ENCODE peak calls at places on chromosomes 12 and 14, in seven cellular contexts. One of them, this sample, is unnamed.

GRCh38 chr12:125533434-125534029 is 468.3 kb downstream of the AACS start:
- DNase-seq in B cell: no peak
- DNase-seq in stimulated activated CD8-positive, alpha-beta memory T cell treated with anti-CD3 and anti-CD28 coated beads, Interleukin-4, amount 100 ng/mL, for 4 hours: no peak
- DNase-seq in thyroid gland: peak
- DNase-seq in glutamatergic neuron: peak
- DNase-seq in AG09319: no peak
- DNase-seq in left cardiac atrium: no peak
- DNase-seq in this sample: peak

GRCh38 chr12:102321305-102322082 is 123.9 kb upstream of the PMCH start:
- DNase-seq in AG09319: no peak
- DNase-seq in left cardiac atrium: no peak
- DNase-seq in stimulated activated CD8-positive, alpha-beta memory T cell treated with anti-CD3 and anti-CD28 coated beads, Interleukin-4, amount 100 ng/mL, for 4 hours: no peak
- DNase-seq in glutamatergic neuron: no peak
- DNase-seq in thyroid gland: no peak
- DNase-seq in B cell: no peak
- DNase-seq in this sample: no peak

GRCh38 chr12:1527789-1528188 is 66.6 kb downstream of the FBXL14 start:
- DNase-seq in AG09319: no peak
- DNase-seq in stimulated activated CD8-positive, alpha-beta memory T cell treated with anti-CD3 and anti-CD28 coated beads, Interleukin-4, amount 100 ng/mL, for 4 hours: no peak
- DNase-seq in B cell: no peak
- DNase-seq in left cardiac atrium: no peak
- DNase-seq in glutamatergic neuron: no peak
- DNase-seq in thyroid gland: no peak
- DNase-seq in this sample: no peak

GRCh38 chr12:50261654-50262053 is 21.7 kb downstream of the LIMA1 start:
- DNase-seq in left cardiac atrium: no peak
- DNase-seq in AG09319: no peak
- DNase-seq in B cell: no peak
- DNase-seq in stimulated activated CD8-positive, alpha-beta memory T cell treated with anti-CD3 and anti-CD28 coated beads, Interleukin-4, amount 100 ng/mL, for 4 hours: no peak
- DNase-seq in glutamatergic neuron: no peak
- DNase-seq in thyroid gland: no peak
- DNase-seq in this sample: no peak

GRCh38 chr14:59018978-59019377 is 169.5 kb upstream of the DAAM1 start:
- DNase-seq in glutamatergic neuron: no peak
- DNase-seq in B cell: no peak
- DNase-seq in thyroid gland: no peak
- DNase-seq in AG09319: no peak
- DNase-seq in left cardiac atrium: no peak
- DNase-seq in stimulated activated CD8-positive, alpha-beta memory T cell treated with anti-CD3 and anti-CD28 coated beads, Interleukin-4, amount 100 ng/mL, for 4 hours: no peak
- DNase-seq in this sample: peak

GRCh38 chr14:58901826-58902225 is 264.1 kb downstream of the DACT1 start:
- DNase-seq in thyroid gland: no peak
- DNase-seq in stimulated activated CD8-positive, alpha-beta memory T cell treated with anti-CD3 and anti-CD28 coated beads, Interleukin-4, amount 100 ng/mL, for 4 hours: no peak
- DNase-seq in AG09319: no peak
- DNase-seq in left cardiac atrium: no peak
- DNase-seq in glutamatergic neuron: no peak
- DNase-seq in B cell: no peak
- DNase-seq in this sample: no peak

GRCh38 chr14:30621354-30621953 is 665 bp upstream of the SCFD1 start:
- DNase-seq in B cell: no peak
- DNase-seq in glutamatergic neuron: no peak
- DNase-seq in AG09319: no peak
- DNase-seq in left cardiac atrium: peak
- DNase-seq in thyroid gland: peak
- DNase-seq in stimulated activated CD8-positive, alpha-beta memory T cell treated with anti-CD3 and anti-CD28 coated beads, Interleukin-4, amount 100 ng/mL, for 4 hours: no peak
- DNase-seq in this sample: no peak

GRCh38 chr14:102545461-102546265 is 36.1 kb upstream of the ANKRD9 start:
- DNase-seq in glutamatergic neuron: peak
- DNase-seq in thyroid gland: no peak
- DNase-seq in B cell: peak
- DNase-seq in AG09319: no peak
- DNase-seq in left cardiac atrium: no peak
- DNase-seq in stimulated activated CD8-positive, alpha-beta memory T cell treated with anti-CD3 and anti-CD28 coated beads, Interleukin-4, amount 100 ng/mL, for 4 hours: no peak
- DNase-seq in this sample: peak

GRCh38 chr14:24037658-24038037 is 14.2 kb upstream of the CARMIL3 start:
- DNase-seq in stimulated activated CD8-positive, alpha-beta memory T cell treated with anti-CD3 and anti-CD28 coated beads, Interleukin-4, amount 100 ng/mL, for 4 hours: no peak
- DNase-seq in left cardiac atrium: no peak
- DNase-seq in B cell: no peak
- DNase-seq in AG09319: no peak
- DNase-seq in glutamatergic neuron: no peak
- DNase-seq in thyroid gland: no peak
- DNase-seq in this sample: no peak

GRCh38 chr14:24903337-24903736 is 146.6 kb downstream of the STXBP6 start:
- DNase-seq in thyroid gland: no peak
- DNase-seq in AG09319: no peak
- DNase-seq in stimulated activated CD8-positive, alpha-beta memory T cell treated with anti-CD3 and anti-CD28 coated beads, Interleukin-4, amount 100 ng/mL, for 4 hours: no peak
- DNase-seq in glutamatergic neuron: no peak
- DNase-seq in B cell: no peak
- DNase-seq in left cardiac atrium: no peak
- DNase-seq in this sample: no peak

GRCh38 chr14:92603309-92604257 is 90.0 kb downstream of the RIN3 start:
- DNase-seq in left cardiac atrium: no peak
- DNase-seq in stimulated activated CD8-positive, alpha-beta memory T cell treated with anti-CD3 and anti-CD28 coated beads, Interleukin-4, amount 100 ng/mL, for 4 hours: no peak
- DNase-seq in glutamatergic neuron: no peak
- DNase-seq in thyroid gland: peak
- DNase-seq in AG09319: no peak
- DNase-seq in B cell: no peak
- DNase-seq in this sample: no peak

GRCh38 chr14:100983710-100984109 is 80.2 kb upstream of the RTL1 start:
- DNase-seq in stimulated activated CD8-positive, alpha-beta memory T cell treated with anti-CD3 and anti-CD28 coated beads, Interleukin-4, amount 100 ng/mL, for 4 hours: no peak
- DNase-seq in thyroid gland: no peak
- DNase-seq in glutamatergic neuron: no peak
- DNase-seq in B cell: no peak
- DNase-seq in left cardiac atrium: no peak
- DNase-seq in AG09319: no peak
- DNase-seq in this sample: no peak

GRCh38 chr12:104006929-104007328 is 41.3 kb downstream of the TDG start:
- DNase-seq in B cell: no peak
- DNase-seq in AG09319: no peak
- DNase-seq in left cardiac atrium: no peak
- DNase-seq in glutamatergic neuron: no peak
- DNase-seq in thyroid gland: no peak
- DNase-seq in stimulated activated CD8-positive, alpha-beta memory T cell treated with anti-CD3 and anti-CD28 coated beads, Interleukin-4, amount 100 ng/mL, for 4 hours: no peak
- DNase-seq in this sample: no peak

GRCh38 chr12:95115641-95116040 is 42.2 kb upstream of the NR2C1 start:
- DNase-seq in thyroid gland: no peak
- DNase-seq in left cardiac atrium: no peak
- DNase-seq in AG09319: no peak
- DNase-seq in B cell: no peak
- DNase-seq in glutamatergic neuron: no peak
- DNase-seq in stimulated activated CD8-positive, alpha-beta memory T cell treated with anti-CD3 and anti-CD28 coated beads, Interleukin-4, amount 100 ng/mL, for 4 hours: no peak
- DNase-seq in this sample: no peak

GRCh38 chr14:92408186-92408585 is 85.2 kb downstream of the SLC24A4 start:
- DNase-seq in glutamatergic neuron: no peak
- DNase-seq in AG09319: peak
- DNase-seq in thyroid gland: no peak
- DNase-seq in B cell: no peak
- DNase-seq in stimulated activated CD8-positive, alpha-beta memory T cell treated with anti-CD3 and anti-CD28 coated beads, Interleukin-4, amount 100 ng/mL, for 4 hours: no peak
- DNase-seq in left cardiac atrium: no peak
- DNase-seq in this sample: no peak

GRCh38 chr12:94988471-94988870 is 15.0 kb downstream of the NDUFA12 start:
- DNase-seq in B cell: no peak
- DNase-seq in glutamatergic neuron: no peak
- DNase-seq in stimulated activated CD8-positive, alpha-beta memory T cell treated with anti-CD3 and anti-CD28 coated beads, Interleukin-4, amount 100 ng/mL, for 4 hours: no peak
- DNase-seq in AG09319: no peak
- DNase-seq in thyroid gland: no peak
- DNase-seq in left cardiac atrium: no peak
- DNase-seq in this sample: no peak

GRCh38 chr14:36320210-36321003 is at the start of gene MBIP:
- DNase-seq in B cell: peak
- DNase-seq in AG09319: peak
- DNase-seq in thyroid gland: peak
- DNase-seq in glutamatergic neuron: peak
- DNase-seq in stimulated activated CD8-positive, alpha-beta memory T cell treated with anti-CD3 and anti-CD28 coated beads, Interleukin-4, amount 100 ng/mL, for 4 hours: peak
- DNase-seq in left cardiac atrium: peak
- DNase-seq in this sample: peak

GRCh38 chr14:100592972-100593371 is 5.8 kb upstream of the BEGAIN start:
- DNase-seq in AG09319: no peak
- DNase-seq in thyroid gland: no peak
- DNase-seq in B cell: no peak
- DNase-seq in left cardiac atrium: peak
- DNase-seq in stimulated activated CD8-positive, alpha-beta memory T cell treated with anti-CD3 and anti-CD28 coated beads, Interleukin-4, amount 100 ng/mL, for 4 hours: no peak
- DNase-seq in glutamatergic neuron: peak
- DNase-seq in this sample: peak

GRCh38 chr12:9041321-9041720 is 52.0 kb downstream of the KLRG1 start:
- DNase-seq in thyroid gland: no peak
- DNase-seq in left cardiac atrium: no peak
- DNase-seq in glutamatergic neuron: no peak
- DNase-seq in AG09319: no peak
- DNase-seq in stimulated activated CD8-positive, alpha-beta memory T cell treated with anti-CD3 and anti-CD28 coated beads, Interleukin-4, amount 100 ng/mL, for 4 hours: no peak
- DNase-seq in B cell: no peak
- DNase-seq in this sample: no peak

GRCh38 chr14:68979021-68979721 is at the start of gene ACTN1:
- DNase-seq in AG09319: peak
- DNase-seq in left cardiac atrium: peak
- DNase-seq in glutamatergic neuron: peak
- DNase-seq in B cell: peak
- DNase-seq in thyroid gland: peak
- DNase-seq in stimulated activated CD8-positive, alpha-beta memory T cell treated with anti-CD3 and anti-CD28 coated beads, Interleukin-4, amount 100 ng/mL, for 4 hours: no peak
- DNase-seq in this sample: peak

GRCh38 chr14:51806624-51807023 is 53.8 kb upstream of the GNG2 start:
- DNase-seq in glutamatergic neuron: no peak
- DNase-seq in stimulated activated CD8-positive, alpha-beta memory T cell treated with anti-CD3 and anti-CD28 coated beads, Interleukin-4, amount 100 ng/mL, for 4 hours: no peak
- DNase-seq in left cardiac atrium: no peak
- DNase-seq in thyroid gland: no peak
- DNase-seq in B cell: no peak
- DNase-seq in AG09319: no peak
- DNase-seq in this sample: no peak

GRCh38 chr14:68384335-68384734 is 408.5 kb downstream of the ZFP36L1 start:
- DNase-seq in thyroid gland: peak
- DNase-seq in B cell: no peak
- DNase-seq in left cardiac atrium: peak
- DNase-seq in AG09319: no peak
- DNase-seq in glutamatergic neuron: no peak
- DNase-seq in stimulated activated CD8-positive, alpha-beta memory T cell treated with anti-CD3 and anti-CD28 coated beads, Interleukin-4, amount 100 ng/mL, for 4 hours: no peak
- DNase-seq in this sample: no peak

GRCh38 chr12:2215709-2216560 is 163.1 kb downstream of the CACNA1C start:
- DNase-seq in left cardiac atrium: no peak
- DNase-seq in AG09319: no peak
- DNase-seq in stimulated activated CD8-positive, alpha-beta memory T cell treated with anti-CD3 and anti-CD28 coated beads, Interleukin-4, amount 100 ng/mL, for 4 hours: no peak
- DNase-seq in glutamatergic neuron: no peak
- DNase-seq in B cell: no peak
- DNase-seq in thyroid gland: no peak
- DNase-seq in this sample: no peak

GRCh38 chr12:26056335-26056734 is 68.5 kb downstream of the BHLHE41 start:
- DNase-seq in B cell: no peak
- DNase-seq in thyroid gland: peak
- DNase-seq in AG09319: no peak
- DNase-seq in glutamatergic neuron: no peak
- DNase-seq in stimulated activated CD8-positive, alpha-beta memory T cell treated with anti-CD3 and anti-CD28 coated beads, Interleukin-4, amount 100 ng/mL, for 4 hours: no peak
- DNase-seq in left cardiac atrium: no peak
- DNase-seq in this sample: no peak

GRCh38 chr12:53004582-53004981 is 1.7 kb upstream of the EIF4B start:
- DNase-seq in B cell: no peak
- DNase-seq in glutamatergic neuron: no peak
- DNase-seq in stimulated activated CD8-positive, alpha-beta memory T cell treated with anti-CD3 and anti-CD28 coated beads, Interleukin-4, amount 100 ng/mL, for 4 hours: no peak
- DNase-seq in thyroid gland: no peak
- DNase-seq in AG09319: no peak
- DNase-seq in left cardiac atrium: no peak
- DNase-seq in this sample: no peak

GRCh38 chr12:65943388-65944137 is 119.3 kb downstream of the HMGA2 start:
- DNase-seq in B cell: no peak
- DNase-seq in AG09319: no peak
- DNase-seq in glutamatergic neuron: no peak
- DNase-seq in left cardiac atrium: no peak
- DNase-seq in thyroid gland: no peak
- DNase-seq in stimulated activated CD8-positive, alpha-beta memory T cell treated with anti-CD3 and anti-CD28 coated beads, Interleukin-4, amount 100 ng/mL, for 4 hours: no peak
- DNase-seq in this sample: no peak

GRCh38 chr12:118237053-118237665 is 101.2 kb downstream of the PEBP1 start:
- DNase-seq in left cardiac atrium: no peak
- DNase-seq in stimulated activated CD8-positive, alpha-beta memory T cell treated with anti-CD3 and anti-CD28 coated beads, Interleukin-4, amount 100 ng/mL, for 4 hours: no peak
- DNase-seq in B cell: peak
- DNase-seq in glutamatergic neuron: no peak
- DNase-seq in thyroid gland: no peak
- DNase-seq in AG09319: no peak
- DNase-seq in this sample: no peak

GRCh38 chr12:51840966-51841365 is 7.6 kb downstream of the FIGNL2 start:
- DNase-seq in thyroid gland: no peak
- DNase-seq in left cardiac atrium: no peak
- DNase-seq in B cell: no peak
- DNase-seq in glutamatergic neuron: no peak
- DNase-seq in AG09319: no peak
- DNase-seq in stimulated activated CD8-positive, alpha-beta memory T cell treated with anti-CD3 and anti-CD28 coated beads, Interleukin-4, amount 100 ng/mL, for 4 hours: no peak
- DNase-seq in this sample: no peak

GRCh38 chr12:32139064-32139421 is 32.4 kb downstream of the BICD1 start:
- DNase-seq in B cell: peak
- DNase-seq in AG09319: no peak
- DNase-seq in stimulated activated CD8-positive, alpha-beta memory T cell treated with anti-CD3 and anti-CD28 coated beads, Interleukin-4, amount 100 ng/mL, for 4 hours: peak
- DNase-seq in glutamatergic neuron: no peak
- DNase-seq in left cardiac atrium: no peak
- DNase-seq in thyroid gland: no peak
- DNase-seq in this sample: no peak